ENCODE peak calls at places on chromosome 1, in four cellular contexts. I is GM12878, E is H1, J is K562. U is an unnamed sample.

GRCh38 chr1:246987083-246987690 is 20.7 kb downstream of the ZNF695 start:
- DNase-seq in I (no peak), E (no peak), J (no peak), U (no peak)

GRCh38 chr1:54404939-54405880 is 984 bp downstream of the SSBP3 start:
- DNase-seq in I (no peak), E (no peak), J (peak), U (no peak)

GRCh38 chr1:234681990-234682389 is 72.0 kb upstream of the IRF2BP2 start:
- DNase-seq in J (no peak), E (no peak), I (no peak), U (no peak)

GRCh38 chr1:63968663-63969460 is 195.0 kb downstream of the ROR1 start:
- DNase-seq in E (no peak), I (no peak), J (no peak), U (no peak)

GRCh38 chr1:26848499-26848898 is 14.4 kb upstream of the SFN start:
- DNase-seq in E (no peak), I (no peak), J (no peak), U (no peak)

GRCh38 chr1:186577201-186577600 is 103.0 kb downstream of the PTGS2 start:
- DNase-seq in E (no peak), I (no peak), J (no peak), U (no peak)

GRCh38 chr1:114340906-114341698 is 169.9 kb downstream of the TRIM33 start:
- DNase-seq in E (no peak), J (no peak), I (no peak), U (no peak)

GRCh38 chr1:213201380-213202155 is 150.5 kb downstream of the RPS6KC1 start:
- DNase-seq in E (no peak), J (no peak), I (no peak), U (no peak)

GRCh38 chr1:159943908-159944622 is 1.3 kb downstream of the IGSF9 start:
- DNase-seq in E (no peak), I (no peak), J (no peak), U (no peak)

GRCh38 chr1:95084317-95085176 is 11.8 kb upstream of the ALG14 start:
- DNase-seq in J (peak), I (no peak), E (peak), U (peak)

GRCh38 chr1:175354080-175354479 is 161.5 kb upstream of the KIAA0040 start:
- DNase-seq in E (no peak), I (no peak), J (no peak), U (no peak)

GRCh38 chr1:208149776-208150514 is 94.2 kb downstream of the PLXNA2 start:
- DNase-seq in J (no peak), E (no peak), I (no peak), U (peak)

GRCh38 chr1:1088036-1088800 is 14.1 kb upstream of the RNF223 start:
- DNase-seq in E (no peak), I (no peak), J (no peak), U (no peak)

GRCh38 chr1:24503003-24503751 is 541 bp downstream of the RCAN3 start:
- DNase-seq in E (no peak), J (no peak), I (no peak), U (no peak)

GRCh38 chr1:156089704-156090103 is 7.4 kb upstream of the MEX3A start:
- DNase-seq in E (no peak), I (no peak), J (no peak), U (no peak)

GRCh38 chr1:45356186-45356585 is 15.9 kb upstream of the MUTYH start:
- DNase-seq in I (no peak), J (no peak), E (no peak), U (peak)

GRCh38 chr1:192474080-192474683 is 101.4 kb upstream of the RGS1 start:
- DNase-seq in J (peak), E (no peak), I (no peak), U (peak)

GRCh38 chr1:209670441-209671082 is 4.7 kb upstream of the G0S2 start:
- DNase-seq in I (no peak), J (no peak), E (no peak), U (no peak)

GRCh38 chr1:205571747-205572146 is 60.1 kb downstream of the ELK4 start:
- DNase-seq in I (no peak), E (no peak), J (no peak), U (no peak)

GRCh38 chr1:77948841-77949424 is 29.9 kb downstream of the FUBP1 start:
- DNase-seq in I (no peak), J (peak), E (no peak), U (peak)

GRCh38 chr1:6343506-6344405 is 49.8 kb downstream of the ACOT7 start:
- DNase-seq in I (no peak), E (peak), J (peak), U (peak)

GRCh38 chr1:109971559-109971958 is 13.0 kb upstream of the AHCYL1 start:
- DNase-seq in I (no peak), J (no peak), E (no peak), U (no peak)

GRCh38 chr1:90434460-90434859 is 282.6 kb downstream of the BARHL2 start:
- DNase-seq in E (no peak), J (no peak), I (no peak), U (no peak)

GRCh38 chr1:26731233-26731902 is 35.6 kb downstream of the ARID1A start:
- DNase-seq in I (no peak), E (no peak), J (no peak), U (no peak)

GRCh38 chr1:32701421-32701911 is 1.1 kb downstream of the SYNC start:
- DNase-seq in J (no peak), I (no peak), E (no peak), U (no peak)

GRCh38 chr1:226589008-226589733 is 40.6 kb downstream of the STUM start:
- DNase-seq in I (no peak), E (no peak), J (no peak), U (no peak)

GRCh38 chr1:168636642-168637111 is 60.3 kb downstream of the XCL1 start:
- DNase-seq in E (no peak), I (no peak), J (no peak), U (no peak)
- TF ChIP-seq HDAC6 in E (no peak), I (no peak), J (no peak), U (no peak)

GRCh38 chr1:157153743-157154142 is 15.5 kb upstream of the ETV3 start:
- DNase-seq in E (no peak), I (no peak), J (no peak), U (no peak)
- TF ChIP-seq HDAC6 in E (no peak), I (no peak), J (no peak), U (no peak)

GRCh38 chr1:19483691-19484090 is 1.6 kb downstream of the CAPZB start:
- DNase-seq in I (no peak), J (no peak), E (no peak), U (no peak)

GRCh38 chr1:19484338-19484792 is 974 bp downstream of the CAPZB start:
- DNase-seq in E (no peak), J (peak), I (no peak), U (no peak)

GRCh38 chr1:19483261-19483660 is 2.1 kb downstream of the CAPZB start:
- DNase-seq in J (no peak), I (no peak), E (no peak), U (no peak)

GRCh38 chr1:19484793-19485361 is 462 bp downstream of the CAPZB start:
- DNase-seq in I (no peak), E (no peak), J (peak), U (no peak)

GRCh38 chr1:19485362-19486187 is at the start of gene CAPZB:
- DNase-seq in I (no peak), E (no peak), J (peak), U (peak)
- TF ChIP-seq HDAC6 in I (no peak), E (no peak), J (no peak), U (no peak)

DNA sequence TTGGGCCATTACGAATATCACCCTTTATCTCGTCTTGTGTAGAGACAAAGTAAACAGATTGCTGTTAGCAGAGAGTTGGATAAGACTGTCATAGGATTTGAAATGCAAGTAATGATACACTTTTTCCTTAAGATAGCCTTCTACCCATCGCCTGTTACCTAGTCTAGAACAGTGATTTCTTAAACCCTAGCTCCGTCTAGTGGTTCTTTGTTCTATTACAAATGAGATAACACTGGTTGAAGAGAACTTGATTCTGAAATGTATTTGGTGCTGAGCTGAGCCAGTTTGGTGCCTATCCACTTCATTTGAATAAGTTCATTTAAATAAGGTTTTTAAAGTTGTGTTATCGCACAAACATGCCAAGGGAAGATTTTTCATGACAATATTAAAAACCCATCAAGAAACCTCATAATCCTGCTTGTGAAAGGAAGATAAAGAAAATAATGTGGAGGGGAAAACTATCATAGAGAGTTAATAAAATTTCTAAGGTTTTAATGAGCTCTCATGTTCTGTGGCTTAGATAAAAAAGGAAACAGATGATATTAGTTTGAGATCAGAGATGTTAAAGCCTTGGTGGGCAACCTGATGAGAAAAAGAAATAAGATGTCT is 1.5 kb upstream of the KCNH1 start:
- DNase-seq in E (no peak), J (peak), I (peak), U (peak)
- TF ChIP-seq HDAC6 in E (no peak), J (no peak), I (no peak), U (no peak)